ENCODE peak calls at places on chromosomes 12 and 14, in ten cellular contexts. M is transverse colon, H is endothelial cell of umbilical vein, P is GM12892, B is H1, R is breast epithelium, Y is HL-60, C is GM23338, E is HCT116, K is stomach. L is an unnamed sample.

GRCh38 chr14:53525608-53526007 is 372.5 kb upstream of the DDHD1 start:
- DNase-seq in P (no peak), R (no peak), E (no peak), K (no peak), B (no peak), C (no peak), M (no peak), Y (no peak), H (no peak), L (no peak)

GRCh38 chr14:26286066-26286791 is 311.6 kb downstream of the NOVA1 start:
- DNase-seq in C (no peak), H (peak), P (no peak), Y (no peak), M (no peak), B (no peak), E (no peak), R (no peak), K (no peak), L (no peak)

GRCh38 chr14:70954068-70954467 is 46.8 kb downstream of the PCNX1 start:
- DNase-seq in K (no peak), E (no peak), Y (no peak), H (no peak), C (no peak), P (no peak), B (no peak), R (no peak), M (no peak), L (no peak)

GRCh38 chr12:9751204-9752144 is 9.2 kb downstream of the CD69 start:
- DNase-seq in B (no peak), Y (peak), C (peak), M (no peak), R (no peak), E (peak), H (peak), P (no peak), K (no peak), L (no peak)

GRCh38 chr14:75711134-75711795 is 50.2 kb downstream of the TTLL5 start:
- DNase-seq in B (peak), R (no peak), M (no peak), E (peak), C (peak), P (no peak), Y (no peak), H (peak), K (peak), L (no peak)

GRCh38 chr14:29215853-29216252 is 449.3 kb downstream of the FOXG1 start:
- DNase-seq in Y (no peak), M (no peak), E (no peak), H (peak), C (no peak), B (no peak), P (no peak), K (no peak), R (no peak), L (no peak)

GRCh38 chr12:71787574-71787973 is 32.9 kb downstream of the RAB21 start:
- DNase-seq in R (no peak), K (no peak), P (no peak), M (no peak), H (peak), B (no peak), C (no peak), E (no peak), Y (no peak), L (no peak)

GRCh38 chr14:95871531-95871930 is 5.1 kb upstream of the TUNAR start:
- DNase-seq in R (no peak), C (no peak), Y (no peak), E (no peak), M (no peak), B (no peak), H (no peak), K (no peak), P (no peak), L (no peak)

GRCh38 chr12:130401703-130402102 is 64.0 kb downstream of the PIWIL1 start:
- DNase-seq in H (no peak), R (no peak), P (no peak), C (peak), M (no peak), Y (no peak), K (no peak), B (no peak), E (no peak), L (no peak)

GRCh38 chr14:105999361-106000028 is 473.1 kb downstream of the TMEM121 start:
- DNase-seq in K (peak), H (no peak), B (peak), E (peak), C (peak), R (no peak), Y (peak), M (peak), P (no peak), L (no peak)

GRCh38 chr12:761276-761675 is 8.9 kb downstream of the WNK1 start:
- DNase-seq in K (no peak), C (no peak), H (no peak), M (no peak), R (no peak), Y (no peak), E (no peak), B (no peak), P (no peak), L (no peak)

GRCh38 chr14:26820101-26820500 is 222.3 kb upstream of the NOVA1 start:
- DNase-seq in R (no peak), P (no peak), M (no peak), Y (no peak), H (no peak), C (no peak), K (no peak), B (no peak), E (no peak), L (no peak)

GRCh38 chr12:131044136-131044535 is 90.4 kb downstream of the ADGRD1 start:
- DNase-seq in E (no peak), Y (no peak), B (no peak), R (no peak), M (no peak), H (no peak), P (no peak), C (no peak), K (no peak), L (peak)

DNA sequence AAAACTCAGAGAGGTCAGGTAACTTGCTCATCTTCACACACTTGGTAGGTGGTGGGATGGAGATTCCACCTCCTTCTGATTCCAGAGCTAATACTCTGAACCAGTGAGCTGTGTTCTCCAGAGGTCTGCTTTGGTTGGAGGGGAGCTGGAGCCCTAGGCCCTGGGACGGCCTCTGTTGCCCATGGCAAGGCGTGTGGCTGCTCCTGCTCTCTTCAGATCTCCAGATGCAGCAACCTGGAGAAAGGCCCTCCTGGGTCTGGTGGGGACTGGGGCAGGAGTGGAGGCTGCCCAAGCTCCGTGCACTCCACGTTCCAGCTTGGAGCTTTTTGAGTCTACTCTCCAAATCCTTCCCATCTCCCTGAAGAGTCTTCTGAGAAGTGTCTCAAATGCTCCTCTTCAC is 10.7 kb downstream of the CCND2 start:
- DNase-seq in C (no peak), M (no peak), R (no peak), E (no peak), P (no peak), H (no peak), B (no peak), K (no peak), Y (no peak), L (no peak)
- TF ChIP-seq POLR2AphosphoS5 in C (no peak), M (no peak), R (no peak), E (no peak), P (peak), H (no peak), B (no peak), K (no peak), Y (no peak), L (no peak)

DNA sequence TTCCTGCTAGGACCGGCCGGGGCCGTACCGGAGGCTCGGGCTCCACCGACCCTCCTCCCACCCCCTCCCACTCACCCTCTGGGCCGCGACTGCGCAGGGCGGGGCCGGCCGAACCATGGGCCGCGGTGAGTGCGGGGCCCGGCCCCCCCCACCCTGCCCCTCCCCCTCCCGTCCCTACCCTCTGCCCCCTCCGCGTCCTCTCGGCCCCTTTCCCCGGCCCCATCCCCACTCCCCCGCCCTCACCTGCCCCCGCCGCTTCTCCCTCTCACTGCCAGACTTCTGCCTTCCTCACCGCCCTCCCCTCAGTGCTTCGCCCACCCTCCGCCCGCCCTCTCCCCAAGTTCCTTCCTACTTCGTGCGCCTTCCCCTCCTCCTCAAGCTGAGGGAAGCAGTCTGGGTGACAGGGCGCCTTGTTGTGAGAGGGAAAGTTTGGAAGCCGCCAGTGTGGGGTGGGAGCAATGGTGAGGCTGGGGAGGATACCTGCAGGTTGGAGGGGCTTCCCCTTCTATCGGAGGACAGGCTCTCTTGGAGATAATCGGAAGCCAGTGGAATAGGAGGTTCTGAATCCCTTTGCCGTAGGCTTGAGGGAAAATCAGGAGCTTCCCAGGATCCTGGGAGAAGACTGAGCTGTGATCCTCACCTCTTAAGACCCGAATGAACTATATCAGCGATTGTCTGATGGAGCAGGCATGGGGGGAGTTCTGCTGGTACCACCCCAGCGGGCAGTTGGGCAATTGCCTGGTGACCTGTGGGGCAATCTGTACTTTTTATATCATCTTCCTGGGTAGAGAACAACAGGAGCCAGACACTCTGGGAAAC is 472 bp downstream of the MBD6 start:
- DNase-seq in K (peak), H (peak), M (peak), C (peak), B (peak), P (no peak), Y (peak), R (peak), E (no peak), L (peak)
- TF ChIP-seq POLR2AphosphoS5 in K (no peak), H (no peak), M (no peak), C (no peak), B (no peak), P (no peak), Y (peak), R (no peak), E (peak), L (no peak)

DNA sequence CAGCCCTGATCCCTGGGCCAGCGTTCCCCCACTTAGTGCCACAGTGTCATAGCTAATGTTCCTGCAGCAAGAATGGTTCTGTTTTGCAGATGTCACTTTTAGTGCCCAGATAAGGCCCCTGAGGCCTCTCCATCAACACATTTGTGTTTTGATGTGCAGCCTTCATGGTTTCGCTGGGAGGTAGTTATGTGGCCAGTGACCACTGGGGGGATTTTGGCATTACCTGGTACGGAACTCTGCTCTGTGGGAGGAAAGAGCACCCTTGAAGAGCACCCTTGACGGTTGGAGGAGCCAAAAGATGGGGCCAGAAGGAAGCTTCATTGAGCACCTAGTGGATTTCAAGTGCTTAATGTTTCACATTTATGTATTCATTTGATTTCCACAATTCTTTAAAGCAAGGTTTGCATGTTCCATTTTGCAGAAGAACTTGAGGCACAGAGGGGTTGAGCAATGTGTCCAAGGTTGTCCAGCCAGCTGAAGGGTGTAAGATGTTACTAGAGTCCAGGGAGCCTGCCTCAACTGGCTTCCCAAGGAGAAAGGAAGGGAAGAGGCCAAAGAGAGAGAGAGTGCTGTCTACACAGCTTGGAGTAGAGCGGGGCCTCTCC is 13.0 kb downstream of the SERPINA11 start:
- DNase-seq in R (no peak), Y (no peak), E (no peak), K (no peak), B (no peak), P (no peak), C (peak), H (no peak), M (no peak), L (no peak)
- TF ChIP-seq POLR2AphosphoS5 in R (no peak), Y (no peak), E (no peak), K (no peak), B (no peak), P (no peak), C (no peak), H (no peak), M (no peak), L (no peak)

GRCh38 chr12:91180577-91180976 is 2.0 kb downstream of the DCN start:
- DNase-seq in P (no peak), K (no peak), B (no peak), C (no peak), Y (no peak), H (peak), M (no peak), E (no peak), R (no peak), L (no peak)
- TF ChIP-seq POLR2AphosphoS5 in P (no peak), K (no peak), B (no peak), C (no peak), Y (no peak), H (no peak), M (no peak), E (no peak), R (no peak), L (no peak)

DNA sequence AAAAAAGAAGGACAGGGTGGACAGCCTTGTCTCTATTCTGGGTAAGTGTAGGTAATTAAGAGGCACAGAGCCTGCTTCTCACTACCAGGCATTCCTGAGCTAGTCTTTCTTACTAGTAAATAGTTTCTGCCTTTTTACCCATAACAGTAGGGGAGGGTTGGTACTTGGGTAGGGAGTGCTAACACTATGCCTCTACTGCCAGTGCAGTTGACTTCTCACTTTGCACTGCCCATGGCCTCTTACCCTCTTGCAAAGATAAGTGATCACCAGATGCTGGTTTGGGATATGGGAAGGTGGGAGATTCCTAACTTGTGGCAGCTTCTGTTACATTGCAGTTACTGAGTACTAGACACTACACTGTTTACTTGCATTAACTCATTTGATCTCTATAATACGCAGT is 11.6 kb downstream of the AHSA1 start:
- DNase-seq in E (no peak), C (no peak), K (no peak), H (no peak), R (no peak), B (no peak), M (no peak), Y (no peak), P (no peak), L (no peak)
- TF ChIP-seq POLR2AphosphoS5 in E (no peak), C (no peak), K (no peak), H (no peak), R (no peak), B (no peak), M (no peak), Y (no peak), P (peak), L (no peak)

DNA sequence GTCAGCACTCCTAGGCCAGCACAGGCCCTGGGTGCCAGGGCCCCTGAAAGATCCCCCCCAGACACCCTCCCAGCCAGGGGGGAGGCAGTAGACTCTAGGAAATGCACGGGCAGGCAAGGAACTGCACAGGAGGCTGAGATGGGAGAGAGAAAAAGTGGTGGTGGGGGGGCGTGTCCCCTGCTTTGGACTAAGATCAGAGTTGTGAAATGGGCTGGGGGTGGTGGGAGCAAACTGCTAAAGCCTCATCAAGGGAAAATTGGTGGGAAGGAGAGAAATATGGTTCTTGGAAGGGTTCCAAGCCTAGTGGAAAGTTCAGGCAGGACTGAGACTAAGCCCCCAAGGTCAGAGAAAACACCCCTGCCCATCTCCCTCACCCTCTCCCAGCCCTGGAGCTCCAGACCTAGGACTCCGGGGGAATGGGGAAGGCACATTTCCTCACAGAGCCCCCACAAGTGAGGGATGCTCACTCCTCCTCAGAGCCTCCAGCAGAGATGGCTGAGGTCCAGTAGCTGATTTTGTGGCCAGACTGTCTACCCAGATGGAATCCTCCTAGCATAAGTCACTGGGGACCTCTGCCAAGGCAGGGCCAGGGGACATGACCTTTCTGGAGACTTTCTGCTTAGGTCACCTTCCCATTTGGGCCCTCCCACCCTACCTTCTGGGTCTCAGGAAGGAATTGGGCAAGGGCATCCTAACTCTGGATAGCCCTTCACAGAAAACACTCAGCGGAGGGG is 29.8 kb downstream of the FIGNL2 start:
- DNase-seq in P (no peak), M (no peak), E (no peak), Y (no peak), C (no peak), H (no peak), K (no peak), R (no peak), B (no peak), L (no peak)
- TF ChIP-seq POLR2AphosphoS5 in P (no peak), M (no peak), E (no peak), Y (no peak), C (no peak), H (no peak), K (no peak), R (no peak), B (no peak), L (no peak)

GRCh38 chr12:80056845-80057244 is 42.5 kb upstream of the OTOGL start:
- DNase-seq in Y (no peak), P (no peak), C (no peak), E (no peak), M (no peak), H (peak), R (no peak), K (peak), B (no peak), L (no peak)
- TF ChIP-seq POLR2AphosphoS5 in Y (no peak), P (no peak), C (no peak), E (no peak), M (no peak), H (peak), R (no peak), K (no peak), B (no peak), L (peak)

DNA sequence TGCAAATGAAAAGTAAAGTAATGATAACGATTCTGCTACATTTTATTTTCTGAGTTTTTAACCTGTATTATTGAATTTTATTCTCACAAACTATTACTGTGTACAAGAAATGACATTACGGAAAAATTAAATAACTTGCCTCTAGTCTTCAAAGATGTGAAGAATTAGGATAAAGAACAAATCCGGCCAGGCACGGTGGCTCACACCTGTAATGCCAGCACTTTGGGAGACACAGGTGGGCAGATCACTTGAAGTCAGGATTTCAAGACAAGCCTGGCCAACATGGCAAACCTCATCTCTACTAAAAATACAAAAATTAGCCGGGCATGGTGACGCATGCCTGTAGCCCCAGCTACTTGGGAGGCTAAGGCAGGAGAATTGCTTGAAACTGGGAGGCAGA is 1584.4 kb upstream of the SEL1L start:
- DNase-seq in Y (no peak), R (no peak), B (no peak), P (no peak), M (no peak), E (no peak), C (no peak), K (no peak), H (no peak), L (no peak)
- TF ChIP-seq POLR2AphosphoS5 in Y (no peak), R (no peak), B (no peak), P (no peak), M (no peak), E (no peak), C (no peak), K (no peak), H (no peak), L (no peak)

GRCh38 chr12:27525373-27525772 is 1.4 kb downstream of the PPFIBP1 start:
- DNase-seq in B (no peak), R (no peak), K (no peak), C (peak), H (peak), E (no peak), M (no peak), Y (no peak), P (no peak), L (peak)
- TF ChIP-seq POLR2AphosphoS5 in B (peak), R (no peak), K (no peak), C (no peak), H (peak), E (no peak), M (no peak), Y (no peak), P (no peak), L (no peak)

DNA sequence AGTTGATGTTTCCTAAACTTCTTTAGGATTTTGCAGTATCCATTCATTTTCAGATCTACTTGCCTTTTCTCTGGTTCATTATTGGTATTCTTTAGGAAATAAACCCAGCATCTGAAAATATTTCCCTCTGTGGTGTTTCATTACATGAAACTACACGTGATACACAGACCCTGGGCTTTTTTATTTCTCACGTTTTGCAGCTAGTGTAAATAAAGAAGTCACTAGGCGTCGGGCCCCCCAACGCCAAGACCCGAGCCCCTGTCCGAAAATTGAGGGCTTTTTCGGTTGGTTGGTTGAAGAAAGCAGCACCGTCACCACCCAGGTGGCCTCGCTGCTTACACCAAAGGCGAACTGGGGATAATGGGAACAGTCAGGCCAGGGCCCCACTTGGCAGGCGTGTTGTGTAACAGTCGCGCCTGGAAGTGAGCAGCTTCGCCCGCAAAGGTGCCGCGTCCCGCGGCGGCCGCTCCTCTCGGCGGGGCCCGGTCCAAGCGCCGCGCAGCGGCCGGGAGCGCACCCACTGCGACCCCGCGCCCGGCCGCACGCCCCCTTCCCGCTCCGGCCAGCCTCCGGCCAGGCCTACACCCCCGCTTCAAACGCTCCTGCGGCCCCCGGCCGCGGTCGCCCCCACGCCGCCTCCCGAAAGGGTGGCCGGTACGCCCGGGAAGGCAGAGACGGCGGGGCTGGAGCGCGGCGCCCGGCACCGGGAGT is 1.2 kb downstream of the DUSP16 start:
- DNase-seq in E (no peak), Y (peak), R (peak), H (no peak), P (no peak), K (peak), B (peak), C (peak), M (peak), L (peak)
- TF ChIP-seq POLR2AphosphoS5 in E (peak), Y (peak), R (peak), H (no peak), P (peak), K (peak), B (peak), C (peak), M (peak), L (peak)

L was measured in sigmoid colon.